ENCODE peak calls at places on chromosome X, in seven cellular contexts. One of them, this sample, is unnamed.

GRCh38 chrX:41556958-41557357 is 109.8 kb downstream of the NYX start:
- DNase-seq in tibial artery: no peak
- DNase-seq in foreskin fibroblast: no peak
- DNase-seq in HCT116: no peak
- DNase-seq in iPS-NIHi11: no peak
- DNase-seq in stimulated activated CD8-positive, alpha-beta memory T cell treated with anti-CD3 and anti-CD28 coated beads, Interleukin-15, amount 100 ng/mL, for 48 hours: no peak
- DNase-seq in dorsolateral prefrontal cortex: no peak
- DNase-seq in this sample: no peak

GRCh38 chrX:71650333-71650969 is 16.9 kb upstream of the LOC101059915 start:
- DNase-seq in iPS-NIHi11: no peak
- DNase-seq in stimulated activated CD8-positive, alpha-beta memory T cell treated with anti-CD3 and anti-CD28 coated beads, Interleukin-15, amount 100 ng/mL, for 48 hours: no peak
- DNase-seq in dorsolateral prefrontal cortex: no peak
- DNase-seq in HCT116: no peak
- DNase-seq in tibial artery: no peak
- DNase-seq in foreskin fibroblast: no peak
- DNase-seq in this sample: no peak

GRCh38 chrX:148298737-148299136 is 201.7 kb upstream of the AFF2 start:
- DNase-seq in foreskin fibroblast: no peak
- DNase-seq in HCT116: no peak
- DNase-seq in stimulated activated CD8-positive, alpha-beta memory T cell treated with anti-CD3 and anti-CD28 coated beads, Interleukin-15, amount 100 ng/mL, for 48 hours: no peak
- DNase-seq in iPS-NIHi11: no peak
- DNase-seq in dorsolateral prefrontal cortex: no peak
- DNase-seq in tibial artery: no peak
- DNase-seq in this sample: no peak

GRCh38 chrX:9859711-9860555 is 73.7 kb downstream of the SHROOM2 start:
- DNase-seq in tibial artery: no peak
- DNase-seq in iPS-NIHi11: no peak
- DNase-seq in dorsolateral prefrontal cortex: no peak
- DNase-seq in foreskin fibroblast: peak
- DNase-seq in HCT116: no peak
- DNase-seq in stimulated activated CD8-positive, alpha-beta memory T cell treated with anti-CD3 and anti-CD28 coated beads, Interleukin-15, amount 100 ng/mL, for 48 hours: no peak
- DNase-seq in this sample: no peak

GRCh38 chrX:128698528-128698927 is 646.3 kb upstream of the ACTRT1 start:
- DNase-seq in tibial artery: no peak
- DNase-seq in HCT116: no peak
- DNase-seq in dorsolateral prefrontal cortex: no peak
- DNase-seq in foreskin fibroblast: no peak
- DNase-seq in iPS-NIHi11: no peak
- DNase-seq in stimulated activated CD8-positive, alpha-beta memory T cell treated with anti-CD3 and anti-CD28 coated beads, Interleukin-15, amount 100 ng/mL, for 48 hours: no peak
- DNase-seq in this sample: no peak

GRCh38 chrX:106168107-106168506 is at the start of gene PWWP3B:
- DNase-seq in foreskin fibroblast: peak
- DNase-seq in dorsolateral prefrontal cortex: peak
- DNase-seq in stimulated activated CD8-positive, alpha-beta memory T cell treated with anti-CD3 and anti-CD28 coated beads, Interleukin-15, amount 100 ng/mL, for 48 hours: no peak
- DNase-seq in iPS-NIHi11: peak
- DNase-seq in HCT116: peak
- DNase-seq in tibial artery: peak
- DNase-seq in this sample: no peak

GRCh38 chrX:40012039-40012799 is 85.5 kb downstream of the BCOR start:
- DNase-seq in HCT116: no peak
- DNase-seq in foreskin fibroblast: peak
- DNase-seq in iPS-NIHi11: no peak
- DNase-seq in stimulated activated CD8-positive, alpha-beta memory T cell treated with anti-CD3 and anti-CD28 coated beads, Interleukin-15, amount 100 ng/mL, for 48 hours: no peak
- DNase-seq in tibial artery: peak
- DNase-seq in dorsolateral prefrontal cortex: no peak
- DNase-seq in this sample: no peak

GRCh38 chrX:21725498-21725897 is 32.4 kb downstream of the SMPX start:
- DNase-seq in foreskin fibroblast: peak
- DNase-seq in stimulated activated CD8-positive, alpha-beta memory T cell treated with anti-CD3 and anti-CD28 coated beads, Interleukin-15, amount 100 ng/mL, for 48 hours: no peak
- DNase-seq in HCT116: peak
- DNase-seq in tibial artery: no peak
- DNase-seq in dorsolateral prefrontal cortex: no peak
- DNase-seq in iPS-NIHi11: peak
- DNase-seq in this sample: no peak

GRCh38 chrX:131812847-131813825 is 210.0 kb upstream of the STK26 start:
- DNase-seq in stimulated activated CD8-positive, alpha-beta memory T cell treated with anti-CD3 and anti-CD28 coated beads, Interleukin-15, amount 100 ng/mL, for 48 hours: peak
- DNase-seq in tibial artery: no peak
- DNase-seq in foreskin fibroblast: peak
- DNase-seq in HCT116: no peak
- DNase-seq in iPS-NIHi11: no peak
- DNase-seq in dorsolateral prefrontal cortex: peak
- DNase-seq in this sample: peak

GRCh38 chrX:144335402-144335801 is 451.5 kb downstream of the UBE2NL start:
- DNase-seq in stimulated activated CD8-positive, alpha-beta memory T cell treated with anti-CD3 and anti-CD28 coated beads, Interleukin-15, amount 100 ng/mL, for 48 hours: no peak
- DNase-seq in HCT116: no peak
- DNase-seq in dorsolateral prefrontal cortex: no peak
- DNase-seq in foreskin fibroblast: no peak
- DNase-seq in tibial artery: no peak
- DNase-seq in iPS-NIHi11: peak
- DNase-seq in this sample: no peak

GRCh38 chrX:121221321-121221977 is 174.0 kb downstream of the GLUD2 start:
- DNase-seq in dorsolateral prefrontal cortex: no peak
- DNase-seq in foreskin fibroblast: peak
- DNase-seq in stimulated activated CD8-positive, alpha-beta memory T cell treated with anti-CD3 and anti-CD28 coated beads, Interleukin-15, amount 100 ng/mL, for 48 hours: no peak
- DNase-seq in iPS-NIHi11: no peak
- DNase-seq in HCT116: no peak
- DNase-seq in tibial artery: no peak
- DNase-seq in this sample: no peak

GRCh38 chrX:11427082-11428033 is 134.1 kb downstream of the AMELX start:
- DNase-seq in foreskin fibroblast: peak
- DNase-seq in iPS-NIHi11: no peak
- DNase-seq in tibial artery: peak
- DNase-seq in stimulated activated CD8-positive, alpha-beta memory T cell treated with anti-CD3 and anti-CD28 coated beads, Interleukin-15, amount 100 ng/mL, for 48 hours: no peak
- DNase-seq in dorsolateral prefrontal cortex: no peak
- DNase-seq in HCT116: no peak
- DNase-seq in this sample: peak

GRCh38 chrX:49230500-49231232 is 2.5 kb downstream of the CACNA1F start:
- DNase-seq in tibial artery: peak
- DNase-seq in foreskin fibroblast: peak
- DNase-seq in stimulated activated CD8-positive, alpha-beta memory T cell treated with anti-CD3 and anti-CD28 coated beads, Interleukin-15, amount 100 ng/mL, for 48 hours: peak
- DNase-seq in HCT116: no peak
- DNase-seq in dorsolateral prefrontal cortex: no peak
- DNase-seq in iPS-NIHi11: peak
- DNase-seq in this sample: peak

GRCh38 chrX:81286608-81287007 is 84.7 kb downstream of the SH3BGRL start:
- DNase-seq in foreskin fibroblast: no peak
- DNase-seq in HCT116: no peak
- DNase-seq in dorsolateral prefrontal cortex: no peak
- DNase-seq in tibial artery: no peak
- DNase-seq in iPS-NIHi11: no peak
- DNase-seq in stimulated activated CD8-positive, alpha-beta memory T cell treated with anti-CD3 and anti-CD28 coated beads, Interleukin-15, amount 100 ng/mL, for 48 hours: no peak
- DNase-seq in this sample: no peak

GRCh38 chrX:151039351-151039750 is 56.2 kb downstream of the HMGB3 start:
- DNase-seq in iPS-NIHi11: no peak
- DNase-seq in dorsolateral prefrontal cortex: no peak
- DNase-seq in HCT116: no peak
- DNase-seq in foreskin fibroblast: no peak
- DNase-seq in tibial artery: no peak
- DNase-seq in stimulated activated CD8-positive, alpha-beta memory T cell treated with anti-CD3 and anti-CD28 coated beads, Interleukin-15, amount 100 ng/mL, for 48 hours: no peak
- DNase-seq in this sample: no peak

GRCh38 chrX:129318375-129318774 is 204.9 kb downstream of the SMARCA1 start:
- DNase-seq in foreskin fibroblast: peak
- DNase-seq in dorsolateral prefrontal cortex: no peak
- DNase-seq in tibial artery: no peak
- DNase-seq in iPS-NIHi11: peak
- DNase-seq in HCT116: peak
- DNase-seq in stimulated activated CD8-positive, alpha-beta memory T cell treated with anti-CD3 and anti-CD28 coated beads, Interleukin-15, amount 100 ng/mL, for 48 hours: no peak
- DNase-seq in this sample: no peak

GRCh38 chrX:21932277-21932996 is 8.1 kb upstream of the SMS start:
- DNase-seq in stimulated activated CD8-positive, alpha-beta memory T cell treated with anti-CD3 and anti-CD28 coated beads, Interleukin-15, amount 100 ng/mL, for 48 hours: no peak
- DNase-seq in foreskin fibroblast: peak
- DNase-seq in tibial artery: peak
- DNase-seq in iPS-NIHi11: no peak
- DNase-seq in dorsolateral prefrontal cortex: no peak
- DNase-seq in HCT116: no peak
- DNase-seq in this sample: no peak

GRCh38 chrX:130091976-130092522 is 18.2 kb downstream of the ELF4 start:
- DNase-seq in stimulated activated CD8-positive, alpha-beta memory T cell treated with anti-CD3 and anti-CD28 coated beads, Interleukin-15, amount 100 ng/mL, for 48 hours: peak
- DNase-seq in tibial artery: peak
- DNase-seq in iPS-NIHi11: no peak
- DNase-seq in foreskin fibroblast: no peak
- DNase-seq in dorsolateral prefrontal cortex: no peak
- DNase-seq in HCT116: no peak
- DNase-seq in this sample: no peak

GRCh38 chrX:44480591-44480990 is 62.1 kb downstream of the FUNDC1 start:
- DNase-seq in iPS-NIHi11: no peak
- DNase-seq in stimulated activated CD8-positive, alpha-beta memory T cell treated with anti-CD3 and anti-CD28 coated beads, Interleukin-15, amount 100 ng/mL, for 48 hours: no peak
- DNase-seq in tibial artery: no peak
- DNase-seq in dorsolateral prefrontal cortex: no peak
- DNase-seq in foreskin fibroblast: no peak
- DNase-seq in HCT116: no peak
- DNase-seq in this sample: no peak

GRCh38 chrX:150752124-150752523 is 58.9 kb downstream of the MTMR1 start:
- DNase-seq in tibial artery: no peak
- DNase-seq in HCT116: no peak
- DNase-seq in foreskin fibroblast: no peak
- DNase-seq in iPS-NIHi11: no peak
- DNase-seq in stimulated activated CD8-positive, alpha-beta memory T cell treated with anti-CD3 and anti-CD28 coated beads, Interleukin-15, amount 100 ng/mL, for 48 hours: no peak
- DNase-seq in dorsolateral prefrontal cortex: no peak
- DNase-seq in this sample: no peak

GRCh38 chrX:110374544-110374943 is 15.9 kb downstream of the RTL9 start:
- DNase-seq in tibial artery: no peak
- DNase-seq in foreskin fibroblast: no peak
- DNase-seq in dorsolateral prefrontal cortex: no peak
- DNase-seq in stimulated activated CD8-positive, alpha-beta memory T cell treated with anti-CD3 and anti-CD28 coated beads, Interleukin-15, amount 100 ng/mL, for 48 hours: no peak
- DNase-seq in iPS-NIHi11: no peak
- DNase-seq in HCT116: no peak
- DNase-seq in this sample: no peak

GRCh38 chrX:130093271-130093670 is 17.0 kb downstream of the ELF4 start:
- DNase-seq in stimulated activated CD8-positive, alpha-beta memory T cell treated with anti-CD3 and anti-CD28 coated beads, Interleukin-15, amount 100 ng/mL, for 48 hours: no peak
- DNase-seq in HCT116: no peak
- DNase-seq in dorsolateral prefrontal cortex: no peak
- DNase-seq in foreskin fibroblast: no peak
- DNase-seq in tibial artery: no peak
- DNase-seq in iPS-NIHi11: no peak
- DNase-seq in this sample: no peak

GRCh38 chrX:65610040-65610439 is 57.4 kb upstream of the MSN start:
- DNase-seq in tibial artery: no peak
- DNase-seq in HCT116: no peak
- DNase-seq in iPS-NIHi11: no peak
- DNase-seq in stimulated activated CD8-positive, alpha-beta memory T cell treated with anti-CD3 and anti-CD28 coated beads, Interleukin-15, amount 100 ng/mL, for 48 hours: no peak
- DNase-seq in foreskin fibroblast: no peak
- DNase-seq in dorsolateral prefrontal cortex: no peak
- DNase-seq in this sample: no peak

GRCh38 chrX:47815901-47816845 is 20.5 kb upstream of the ZNF81 start:
- DNase-seq in dorsolateral prefrontal cortex: no peak
- DNase-seq in HCT116: no peak
- DNase-seq in iPS-NIHi11: peak
- DNase-seq in stimulated activated CD8-positive, alpha-beta memory T cell treated with anti-CD3 and anti-CD28 coated beads, Interleukin-15, amount 100 ng/mL, for 48 hours: no peak
- DNase-seq in tibial artery: no peak
- DNase-seq in foreskin fibroblast: peak
- DNase-seq in this sample: no peak

GRCh38 chrX:150062292-150063137 is 124.2 kb upstream of the EOLA2 start:
- DNase-seq in HCT116: no peak
- DNase-seq in stimulated activated CD8-positive, alpha-beta memory T cell treated with anti-CD3 and anti-CD28 coated beads, Interleukin-15, amount 100 ng/mL, for 48 hours: no peak
- DNase-seq in tibial artery: peak
- DNase-seq in dorsolateral prefrontal cortex: no peak
- DNase-seq in iPS-NIHi11: no peak
- DNase-seq in foreskin fibroblast: peak
- DNase-seq in this sample: no peak

GRCh38 chrX:123475068-123475724 is 257.7 kb downstream of the THOC2 start:
- DNase-seq in HCT116: no peak
- DNase-seq in iPS-NIHi11: no peak
- DNase-seq in stimulated activated CD8-positive, alpha-beta memory T cell treated with anti-CD3 and anti-CD28 coated beads, Interleukin-15, amount 100 ng/mL, for 48 hours: no peak
- DNase-seq in tibial artery: no peak
- DNase-seq in dorsolateral prefrontal cortex: no peak
- DNase-seq in foreskin fibroblast: peak
- DNase-seq in this sample: no peak

GRCh38 chrX:53047228-53047627 is 1.4 kb upstream of the GPR173 start:
- DNase-seq in foreskin fibroblast: peak
- DNase-seq in tibial artery: no peak
- DNase-seq in iPS-NIHi11: no peak
- DNase-seq in HCT116: no peak
- DNase-seq in dorsolateral prefrontal cortex: no peak
- DNase-seq in stimulated activated CD8-positive, alpha-beta memory T cell treated with anti-CD3 and anti-CD28 coated beads, Interleukin-15, amount 100 ng/mL, for 48 hours: no peak
- DNase-seq in this sample: no peak

GRCh38 chrX:443676-444210 is 57.0 kb upstream of the PPP2R3B start:
- DNase-seq in dorsolateral prefrontal cortex: no peak
- DNase-seq in foreskin fibroblast: no peak
- DNase-seq in stimulated activated CD8-positive, alpha-beta memory T cell treated with anti-CD3 and anti-CD28 coated beads, Interleukin-15, amount 100 ng/mL, for 48 hours: no peak
- DNase-seq in iPS-NIHi11: no peak
- DNase-seq in HCT116: no peak
- DNase-seq in tibial artery: no peak
- DNase-seq in this sample: no peak

GRCh38 chrX:71909956-71910355 is 689 bp upstream of the NHSL2 start:
- DNase-seq in iPS-NIHi11: peak
- DNase-seq in stimulated activated CD8-positive, alpha-beta memory T cell treated with anti-CD3 and anti-CD28 coated beads, Interleukin-15, amount 100 ng/mL, for 48 hours: no peak
- DNase-seq in dorsolateral prefrontal cortex: no peak
- DNase-seq in HCT116: no peak
- DNase-seq in tibial artery: peak
- DNase-seq in foreskin fibroblast: peak
- DNase-seq in this sample: no peak

GRCh38 chrX:53000447-53001208 is 42.3 kb upstream of the FAM156A start:
- DNase-seq in foreskin fibroblast: no peak
- DNase-seq in dorsolateral prefrontal cortex: no peak
- DNase-seq in HCT116: no peak
- DNase-seq in tibial artery: no peak
- DNase-seq in stimulated activated CD8-positive, alpha-beta memory T cell treated with anti-CD3 and anti-CD28 coated beads, Interleukin-15, amount 100 ng/mL, for 48 hours: no peak
- DNase-seq in iPS-NIHi11: no peak
- DNase-seq in this sample: no peak

GRCh38 chrX:57453901-57454300 is 137.9 kb upstream of the ZXDB start:
- DNase-seq in HCT116: no peak
- DNase-seq in iPS-NIHi11: peak
- DNase-seq in tibial artery: no peak
- DNase-seq in foreskin fibroblast: no peak
- DNase-seq in stimulated activated CD8-positive, alpha-beta memory T cell treated with anti-CD3 and anti-CD28 coated beads, Interleukin-15, amount 100 ng/mL, for 48 hours: no peak
- DNase-seq in dorsolateral prefrontal cortex: no peak
- DNase-seq in this sample: no peak

GRCh38 chrX:11953615-11954014 is 184.7 kb upstream of the FRMPD4 start:
- DNase-seq in tibial artery: no peak
- DNase-seq in stimulated activated CD8-positive, alpha-beta memory T cell treated with anti-CD3 and anti-CD28 coated beads, Interleukin-15, amount 100 ng/mL, for 48 hours: no peak
- DNase-seq in dorsolateral prefrontal cortex: no peak
- DNase-seq in HCT116: no peak
- DNase-seq in iPS-NIHi11: no peak
- DNase-seq in foreskin fibroblast: peak
- DNase-seq in this sample: no peak

GRCh38 chrX:9390121-9390520 is 74.7 kb upstream of the TBL1X start:
- DNase-seq in stimulated activated CD8-positive, alpha-beta memory T cell treated with anti-CD3 and anti-CD28 coated beads, Interleukin-15, amount 100 ng/mL, for 48 hours: no peak
- DNase-seq in HCT116: no peak
- DNase-seq in foreskin fibroblast: no peak
- DNase-seq in iPS-NIHi11: no peak
- DNase-seq in dorsolateral prefrontal cortex: no peak
- DNase-seq in tibial artery: no peak
- DNase-seq in this sample: no peak

GRCh38 chrX:13283512-13283911 is 36.3 kb downstream of the ATXN3L start:
- DNase-seq in iPS-NIHi11: no peak
- DNase-seq in dorsolateral prefrontal cortex: no peak
- DNase-seq in foreskin fibroblast: peak
- DNase-seq in HCT116: no peak
- DNase-seq in stimulated activated CD8-positive, alpha-beta memory T cell treated with anti-CD3 and anti-CD28 coated beads, Interleukin-15, amount 100 ng/mL, for 48 hours: no peak
- DNase-seq in tibial artery: no peak
- DNase-seq in this sample: no peak

GRCh38 chrX:9785252-9785943 is 831 bp upstream of the SHROOM2 start:
- DNase-seq in foreskin fibroblast: no peak
- DNase-seq in tibial artery: no peak
- DNase-seq in iPS-NIHi11: no peak
- DNase-seq in dorsolateral prefrontal cortex: no peak
- DNase-seq in stimulated activated CD8-positive, alpha-beta memory T cell treated with anti-CD3 and anti-CD28 coated beads, Interleukin-15, amount 100 ng/mL, for 48 hours: no peak
- DNase-seq in HCT116: no peak
- DNase-seq in this sample: no peak

GRCh38 chrX:43557792-43558191 is 98.3 kb upstream of the MAOA start:
- DNase-seq in HCT116: peak
- DNase-seq in tibial artery: peak
- DNase-seq in dorsolateral prefrontal cortex: peak
- DNase-seq in iPS-NIHi11: peak
- DNase-seq in stimulated activated CD8-positive, alpha-beta memory T cell treated with anti-CD3 and anti-CD28 coated beads, Interleukin-15, amount 100 ng/mL, for 48 hours: peak
- DNase-seq in foreskin fibroblast: peak
- DNase-seq in this sample: no peak

GRCh38 chrX:114162068-114162735 is 421.7 kb upstream of the HTR2C start:
- DNase-seq in stimulated activated CD8-positive, alpha-beta memory T cell treated with anti-CD3 and anti-CD28 coated beads, Interleukin-15, amount 100 ng/mL, for 48 hours: no peak
- DNase-seq in iPS-NIHi11: peak
- DNase-seq in HCT116: no peak
- DNase-seq in foreskin fibroblast: no peak
- DNase-seq in tibial artery: no peak
- DNase-seq in dorsolateral prefrontal cortex: no peak
- DNase-seq in this sample: no peak

GRCh38 chrX:12297353-12297752 is 159.1 kb downstream of the FRMPD4 start:
- DNase-seq in dorsolateral prefrontal cortex: no peak
- DNase-seq in foreskin fibroblast: no peak
- DNase-seq in tibial artery: no peak
- DNase-seq in iPS-NIHi11: no peak
- DNase-seq in HCT116: no peak
- DNase-seq in stimulated activated CD8-positive, alpha-beta memory T cell treated with anti-CD3 and anti-CD28 coated beads, Interleukin-15, amount 100 ng/mL, for 48 hours: no peak
- DNase-seq in this sample: no peak